ENCODE peak calls at places on chromosomes 7 and 10, in five cellular contexts. S is GM06990; N is renal cortical epithelial cell; H is cortex of kidney; W is effector CD4-positive, alpha-beta T cell. Q is an unnamed sample.
A peak's percentile ranks its signal among the peaks of the same experiment; 100 is the strongest.

GRCh38 chr7:74409571-74409970 is 44.1 kb upstream of the GTF2IRD1 start:
- DNase-seq in S (no peak), N (no peak), H (no peak), W (no peak), Q (no peak)

GRCh38 chr10:75919913-75920312 is 488.5 kb downstream of the LRMDA start:
- DNase-seq in S (no peak), N (no peak), H (no peak), W (no peak), Q (no peak)

GRCh38 chr10:8356283-8356682 is 301.8 kb downstream of the GATA3 start:
- DNase-seq in S (no peak), N (no peak), H (no peak), W (no peak), Q (no peak)

GRCh38 chr10:79286318-79286951 is 60.8 kb upstream of the PPIF start:
- DNase-seq in S (peak; percentile 93), N (no peak), H (no peak), W (peak; percentile 80), Q (peak; percentile 63)

GRCh38 chr7:38318803-38319416 is 45.5 kb upstream of the TARP start:
- DNase-seq in S (no peak), N (peak; percentile 84), H (no peak), W (no peak), Q (no peak)

GRCh38 chr7:113339661-113340060 is 221.3 kb upstream of the SMIM30 start:
- DNase-seq in S (no peak), N (no peak), H (no peak), W (no peak), Q (no peak)

GRCh38 chr7:87226495-87226894 is 7.0 kb upstream of the TMEM243 start:
- DNase-seq in S (no peak), N (no peak), H (no peak), W (no peak), Q (no peak)

GRCh38 chr10:34696423-34696822 is 118.7 kb downstream of the PARD3 start:
- DNase-seq in S (no peak), N (peak; percentile 90), H (no peak), W (no peak), Q (no peak)

GRCh38 chr7:73736885-73737284 is 1.7 kb downstream of the ABHD11 start:
- DNase-seq in S (no peak), N (no peak), H (no peak), W (no peak), Q (no peak)

GRCh38 chr7:116438274-116438673 is 61.3 kb upstream of the CAV2 start:
- DNase-seq in S (no peak), N (peak; percentile 49), H (no peak), W (no peak), Q (no peak)

GRCh38 chr7:213324-213993 is 21.1 kb downstream of the FAM20C start:
- DNase-seq in S (no peak), N (no peak), H (no peak), W (no peak), Q (no peak)

GRCh38 chr10:35852721-35853120 is 210.6 kb upstream of the FZD8 start:
- DNase-seq in S (no peak), N (no peak), H (no peak), W (no peak), Q (no peak)

GRCh38 chr7:53800746-53801145 is 741.4 kb upstream of the VSTM2A start:
- DNase-seq in S (no peak), N (peak; percentile 48), H (no peak), W (no peak), Q (no peak)

GRCh38 chr7:30660331-30661255 is 21.7 kb downstream of the CRHR2 start:
- DNase-seq in S (no peak), N (no peak), H (no peak), W (no peak), Q (no peak)

GRCh38 chr7:148800677-148801076 is 83.4 kb downstream of the EZH2 start:
- DNase-seq in S (no peak), N (no peak), H (no peak), W (no peak), Q (no peak)

GRCh38 chr7:133770863-133771492 is 356.2 kb upstream of the LRGUK start:
- DNase-seq in S (no peak), N (peak; percentile 93), H (no peak), W (no peak), Q (no peak)

Q was measured in activated CD4-positive, alpha-beta T cell treated with anti-CD3 and anti-CD28 coated beads, Interleukin-2, amount 50 U/mL, for 1 hour.